ENCODE peak calls at places on chromosomes 6 and 20, in four cellular contexts. One of them, this sample, is unnamed.

GRCh38 chr6:141472123-141472522 is 660.6 kb upstream of the GJE1 start:
- DNase-seq in HCT116: no peak
- DNase-seq in endothelial cell of umbilical vein: no peak
- DNase-seq in A549: no peak
- DNase-seq in this sample: no peak

GRCh38 chr6:158879180-158879579 is 60.0 kb upstream of the EZR start:
- DNase-seq in HCT116: no peak
- DNase-seq in endothelial cell of umbilical vein: no peak
- DNase-seq in A549: no peak
- DNase-seq in this sample: peak; percentile 92

GRCh38 chr20:19769516-19769915 is 11.5 kb downstream of the RIN2 start:
- DNase-seq in HCT116: no peak
- DNase-seq in endothelial cell of umbilical vein: no peak
- DNase-seq in A549: no peak
- DNase-seq in this sample: no peak

GRCh38 chr6:126539022-126539421 is 199.1 kb downstream of the CENPW start:
- DNase-seq in HCT116: peak; percentile 67
- DNase-seq in endothelial cell of umbilical vein: peak; percentile 59
- DNase-seq in A549: peak; percentile 39
- DNase-seq in this sample: peak; percentile 67

GRCh38 chr6:20497200-20497820 is 36.9 kb upstream of the CDKAL1 start:
- DNase-seq in HCT116: no peak
- DNase-seq in endothelial cell of umbilical vein: peak; percentile 70
- DNase-seq in A549: no peak
- DNase-seq in this sample: peak; percentile 84

GRCh38 chr6:101090281-101090680 is 209.2 kb upstream of the ASCC3 start:
- DNase-seq in HCT116: no peak
- DNase-seq in endothelial cell of umbilical vein: no peak
- DNase-seq in A549: no peak
- DNase-seq in this sample: no peak

GRCh38 chr6:157912326-157912725 is 69.3 kb upstream of the SYNJ2 start:
- DNase-seq in HCT116: no peak
- DNase-seq in endothelial cell of umbilical vein: peak; percentile 21
- DNase-seq in A549: no peak
- DNase-seq in this sample: peak; percentile 87

GRCh38 chr6:27297857-27298730 is 14.0 kb downstream of the POM121L2 start:
- DNase-seq in HCT116: peak; percentile 70
- DNase-seq in endothelial cell of umbilical vein: peak; percentile 37
- DNase-seq in A549: peak; percentile 82
- DNase-seq in this sample: peak; percentile 45

GRCh38 chr20:44736170-44737021 is 9.3 kb upstream of the KCNK15 start:
- DNase-seq in HCT116: peak; percentile 89
- DNase-seq in endothelial cell of umbilical vein: peak; percentile 79
- DNase-seq in A549: peak; percentile 97
- DNase-seq in this sample: peak; percentile 78

GRCh38 chr6:46410330-46410953 is 80.8 kb downstream of the RCAN2 start:
- DNase-seq in HCT116: peak; percentile 32
- DNase-seq in endothelial cell of umbilical vein: peak; percentile 50
- DNase-seq in A549: no peak
- DNase-seq in this sample: peak; percentile 38

GRCh38 chr6:3229566-3230274 is 2.3 kb upstream of the TUBB2B start:
- DNase-seq in HCT116: no peak
- DNase-seq in endothelial cell of umbilical vein: no peak
- DNase-seq in A549: no peak
- DNase-seq in this sample: no peak

GRCh38 chr6:99736302-99736701 is 129.7 kb downstream of the PRDM13 start:
- DNase-seq in HCT116: peak; percentile 10
- DNase-seq in endothelial cell of umbilical vein: no peak
- DNase-seq in A549: peak; percentile 3
- DNase-seq in this sample: no peak

GRCh38 chr6:6781172-6781876 is 192.8 kb downstream of the LY86 start:
- DNase-seq in HCT116: peak; percentile 68
- DNase-seq in endothelial cell of umbilical vein: no peak
- DNase-seq in A549: peak; percentile 53
- DNase-seq in this sample: peak; percentile 53

GRCh38 chr20:59458645-59459044 is 145.7 kb upstream of the PHACTR3 start:
- DNase-seq in HCT116: no peak
- DNase-seq in endothelial cell of umbilical vein: no peak
- DNase-seq in A549: no peak
- DNase-seq in this sample: no peak

GRCh38 chr6:138036111-138036510 is 71.1 kb downstream of the PERP start:
- DNase-seq in HCT116: peak; percentile 34
- DNase-seq in endothelial cell of umbilical vein: no peak
- DNase-seq in A549: no peak
- DNase-seq in this sample: no peak

GRCh38 chr6:103080497-103080896 is 1687.0 kb downstream of the GRIK2 start:
- DNase-seq in HCT116: no peak
- DNase-seq in endothelial cell of umbilical vein: no peak
- DNase-seq in A549: no peak
- DNase-seq in this sample: no peak

GRCh38 chr20:3670511-3670910 is 7.3 kb upstream of the GFRA4 start:
- DNase-seq in HCT116: no peak
- DNase-seq in endothelial cell of umbilical vein: no peak
- DNase-seq in A549: no peak
- DNase-seq in this sample: no peak

GRCh38 chr6:7505196-7505699 is 36.2 kb upstream of the DSP start:
- DNase-seq in HCT116: peak; percentile 98
- DNase-seq in endothelial cell of umbilical vein: peak; percentile 6
- DNase-seq in A549: peak; percentile 81
- DNase-seq in this sample: peak; percentile 92

GRCh38 chr20:48983423-48984400 is 62.2 kb downstream of the ARFGEF2 start:
- DNase-seq in HCT116: no peak
- DNase-seq in endothelial cell of umbilical vein: peak; percentile 99
- DNase-seq in A549: peak; percentile 66
- DNase-seq in this sample: peak; percentile 72

GRCh38 chr6:111534366-111534765 is 51.3 kb upstream of the REV3L start:
- DNase-seq in HCT116: no peak
- DNase-seq in endothelial cell of umbilical vein: peak; percentile 93
- DNase-seq in A549: peak; percentile 7
- DNase-seq in this sample: peak; percentile 45

GRCh38 chr20:60900581-60900980 is 351.5 kb upstream of the CDH4 start:
- DNase-seq in HCT116: no peak
- DNase-seq in endothelial cell of umbilical vein: no peak
- DNase-seq in A549: no peak
- DNase-seq in this sample: no peak

DNA sequence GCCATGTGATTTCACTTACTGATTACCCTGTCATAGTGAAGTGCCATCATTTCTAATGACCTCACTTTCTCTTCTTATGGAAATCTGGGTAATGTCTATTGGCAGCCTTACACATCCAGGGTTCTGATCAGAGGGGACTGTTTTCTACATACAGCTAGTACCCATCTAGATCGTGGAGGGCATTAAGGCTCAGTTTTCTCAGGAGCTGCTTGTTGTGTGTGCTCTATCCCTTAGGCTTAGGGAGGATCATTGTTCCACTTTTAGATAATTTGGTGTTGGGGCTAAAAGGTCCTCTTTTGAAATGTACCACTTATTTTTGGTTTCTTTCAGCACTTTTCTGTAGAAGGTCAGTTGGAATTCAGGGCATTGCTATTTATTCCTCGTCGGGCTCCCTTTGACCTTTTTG is 3.8 kb downstream of the HSP90AB1 start:
- DNase-seq in HCT116: no peak
- DNase-seq in endothelial cell of umbilical vein: no peak
- DNase-seq in A549: no peak
- DNase-seq in this sample: no peak
- H3K4me2 ChIP-seq in HCT116: no peak overlapping the region
- H3K4me2 ChIP-seq in endothelial cell of umbilical vein: peak overlapping the region; percentile 13
- H3K4me2 ChIP-seq in A549: peak overlapping the region; percentile 99
- H3K4me2 ChIP-seq in this sample: no peak overlapping the region

GRCh38 chr6:144460224-144461095 is 175.3 kb downstream of the UTRN start:
- DNase-seq in HCT116: no peak
- DNase-seq in endothelial cell of umbilical vein: no peak
- DNase-seq in A549: no peak
- DNase-seq in this sample: no peak
- TF ChIP-seq CTCF in HCT116: no peak
- TF ChIP-seq CTCF in endothelial cell of umbilical vein: no peak
- TF ChIP-seq CTCF in A549: no peak
- TF ChIP-seq CTCF in this sample: no peak

DNA sequence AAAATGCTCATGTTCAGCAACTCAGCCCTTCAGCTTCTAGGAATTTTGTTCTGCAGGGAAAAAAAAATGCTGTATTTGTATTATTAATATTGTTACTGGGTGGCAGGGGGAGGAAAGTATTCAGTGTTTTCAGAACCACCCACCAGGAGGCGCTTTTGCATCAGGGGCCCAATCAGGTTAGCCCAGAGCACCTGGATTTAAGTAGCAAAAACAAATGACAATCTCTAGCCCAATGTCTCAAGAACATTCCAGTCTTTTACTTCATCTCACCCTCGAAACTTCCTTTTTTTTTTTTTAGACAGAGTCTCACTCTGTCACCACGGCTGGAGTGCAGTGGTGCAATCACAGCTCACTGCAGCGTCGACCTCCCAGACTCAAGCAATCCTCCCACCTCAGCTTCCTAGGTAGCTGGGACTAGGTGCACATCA is 635 bp upstream of the C20orf203 start:
- DNase-seq in HCT116: peak; percentile 40
- DNase-seq in endothelial cell of umbilical vein: peak; percentile 69
- DNase-seq in A549: peak; percentile 66
- DNase-seq in this sample: peak; percentile 47
- H3K27ac ChIP-seq in HCT116: no peak overlapping the region
- H3K27ac ChIP-seq in endothelial cell of umbilical vein: no peak overlapping the region
- H3K27ac ChIP-seq in A549: no peak overlapping the region
- H3K27ac ChIP-seq in this sample: no peak overlapping the region

DNA sequence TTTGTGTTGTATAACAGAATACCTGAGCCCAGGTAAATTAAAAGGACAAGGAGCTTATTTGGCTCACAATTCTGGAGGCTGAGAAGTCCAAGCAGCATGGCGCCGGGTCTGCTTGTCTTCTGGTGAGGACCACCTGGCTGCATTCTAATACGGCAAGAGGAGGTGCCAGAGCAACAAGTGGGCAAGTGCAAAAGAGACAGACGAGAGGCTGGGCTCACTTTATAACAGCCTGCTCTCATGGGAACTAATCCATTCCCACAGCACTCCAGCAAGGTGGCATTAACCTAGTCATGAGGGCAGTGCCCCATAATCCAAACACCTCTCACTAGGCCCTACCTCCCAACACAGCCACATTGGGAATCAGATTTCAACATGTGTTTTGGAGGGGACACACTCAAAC is 12.9 kb downstream of the PACSIN1 start:
- DNase-seq in HCT116: no peak
- DNase-seq in endothelial cell of umbilical vein: no peak
- DNase-seq in A549: no peak
- DNase-seq in this sample: no peak
- H3K4me2 ChIP-seq in HCT116: no peak overlapping the region
- H3K4me2 ChIP-seq in endothelial cell of umbilical vein: no peak overlapping the region
- H3K4me2 ChIP-seq in A549: no peak overlapping the region
- H3K4me2 ChIP-seq in this sample: no peak overlapping the region

GRCh38 chr20:54106162-54106561 is 35.8 kb upstream of the BCAS1 start:
- DNase-seq in HCT116: no peak
- DNase-seq in endothelial cell of umbilical vein: no peak
- DNase-seq in A549: no peak
- DNase-seq in this sample: no peak

GRCh38 chr20:54108817-54109216 is 38.4 kb upstream of the BCAS1 start:
- DNase-seq in HCT116: no peak
- DNase-seq in endothelial cell of umbilical vein: no peak
- DNase-seq in A549: no peak
- DNase-seq in this sample: no peak

GRCh38 chr20:54108394-54108643 is 37.9 kb upstream of the BCAS1 start:
- DNase-seq in HCT116: no peak
- DNase-seq in endothelial cell of umbilical vein: no peak
- DNase-seq in A549: peak; percentile 46
- DNase-seq in this sample: no peak

GRCh38 chr20:54107181-54107580 is 36.8 kb upstream of the BCAS1 start:
- DNase-seq in HCT116: no peak
- DNase-seq in endothelial cell of umbilical vein: no peak
- DNase-seq in A549: no peak
- DNase-seq in this sample: no peak

DNA sequence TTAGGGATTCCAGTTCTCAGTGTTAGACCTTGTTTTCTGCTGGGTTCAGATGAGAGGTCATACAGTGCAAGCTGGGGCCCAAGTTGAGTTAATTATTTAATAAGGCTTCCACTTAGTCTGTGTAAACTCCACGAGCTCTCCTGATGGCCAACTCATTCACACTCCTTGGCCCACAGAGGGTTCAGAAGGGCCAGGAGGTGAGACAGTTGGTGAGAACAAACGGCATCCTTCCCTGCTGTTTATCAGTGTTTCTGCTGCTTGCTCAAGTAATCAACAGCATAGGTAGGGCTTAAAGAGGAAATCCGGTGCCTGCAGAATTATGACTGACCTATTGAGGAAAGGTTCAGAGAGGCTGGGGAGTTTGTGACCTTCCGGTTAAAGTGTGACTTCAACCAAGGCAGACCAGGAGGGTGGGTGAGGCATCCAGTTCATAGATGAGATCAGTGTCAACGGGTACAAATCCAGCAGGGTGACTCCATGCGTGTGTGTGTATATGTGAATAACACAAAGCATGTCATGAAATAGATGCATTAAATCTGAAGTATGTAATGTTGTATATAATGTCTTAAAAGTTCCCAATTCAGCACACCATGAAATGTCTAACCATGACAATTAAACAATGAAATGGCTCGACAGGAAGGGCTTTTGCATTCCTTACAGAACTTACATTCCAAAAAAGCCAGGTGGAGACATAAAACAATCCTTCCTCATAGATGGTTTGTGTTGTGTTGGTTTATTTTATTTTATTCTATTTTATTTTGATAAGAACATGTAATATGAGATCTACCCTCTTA is 37.4 kb upstream of the BCAS1 start:
- DNase-seq in HCT116: no peak
- DNase-seq in endothelial cell of umbilical vein: no peak
- DNase-seq in A549: peak; percentile 98
- DNase-seq in this sample: no peak
- TF ChIP-seq CTCF in HCT116: no peak
- TF ChIP-seq CTCF in endothelial cell of umbilical vein: no peak
- TF ChIP-seq CTCF in A549: no peak
- TF ChIP-seq CTCF in this sample: no peak

GRCh38 chr6:44397424-44398169 is 10.1 kb downstream of the CDC5L start:
- DNase-seq in HCT116: no peak
- DNase-seq in endothelial cell of umbilical vein: no peak
- DNase-seq in A549: no peak
- DNase-seq in this sample: no peak
- H3K27ac ChIP-seq in HCT116: no peak overlapping the region
- H3K27ac ChIP-seq in endothelial cell of umbilical vein: no peak overlapping the region
- H3K27ac ChIP-seq in A549: no peak overlapping the region
- H3K27ac ChIP-seq in this sample: no peak overlapping the region

DNA sequence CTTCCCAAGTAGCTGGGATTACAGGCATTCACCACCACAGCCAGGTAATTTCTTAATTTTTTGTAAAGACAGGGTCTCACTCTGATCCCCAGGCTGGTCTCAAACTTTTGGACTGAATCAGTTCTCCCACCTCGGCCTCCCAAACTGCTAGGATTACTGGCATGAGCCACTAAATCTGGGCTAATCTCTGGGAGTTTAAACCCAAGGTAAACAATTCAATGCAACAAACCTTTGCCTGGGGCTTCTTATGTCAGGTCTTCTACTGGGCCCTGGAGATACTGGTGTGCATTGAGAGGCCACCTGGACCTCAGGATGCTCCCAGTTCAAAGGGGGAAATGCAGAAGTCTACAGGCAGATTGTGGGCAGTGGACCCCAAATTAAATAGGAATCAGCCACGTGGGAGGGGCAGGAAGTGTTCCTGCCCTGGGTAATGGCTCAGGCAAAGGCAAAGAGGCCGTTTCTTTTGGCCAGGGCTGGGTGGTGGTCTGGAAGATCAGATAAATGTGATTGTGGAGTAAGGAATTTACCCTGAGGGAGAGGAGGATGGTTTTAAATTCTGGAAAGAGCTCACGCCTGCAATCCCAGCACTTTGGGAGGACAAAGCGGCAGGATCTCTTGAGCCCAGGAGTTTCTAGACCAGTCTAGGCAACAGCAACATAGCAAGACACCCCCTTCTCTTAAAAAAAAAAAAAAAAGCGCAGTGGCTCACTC is 1.3 kb upstream of the MYBL2 start:
- DNase-seq in HCT116: no peak
- DNase-seq in endothelial cell of umbilical vein: no peak
- DNase-seq in A549: no peak
- DNase-seq in this sample: no peak
- H3K4me2 ChIP-seq in HCT116: no peak overlapping the region
- H3K4me2 ChIP-seq in endothelial cell of umbilical vein: no peak overlapping the region
- H3K4me2 ChIP-seq in A549: no peak overlapping the region
- H3K4me2 ChIP-seq in this sample: no peak overlapping the region